ENCODE peak calls at places on chromosome 6, in five cellular contexts. S is A673, Q is MM.1S, N is thyroid gland, U is H9. W is an unnamed sample.

GRCh38 chr6:43809417-43810305 is 39.6 kb downstream of the VEGFA start:
- DNase-seq in N (no peak), U (no peak), Q (no peak), S (peak; percentile 26), W (no peak)

GRCh38 chr6:106486236-106486635 is 125.7 kb downstream of the CRYBG1 start:
- DNase-seq in Q (no peak), U (no peak), S (no peak), N (no peak), W (no peak)

GRCh38 chr6:113560908-113561307 is 296.2 kb upstream of the MARCKS start:
- DNase-seq in S (no peak), U (no peak), N (no peak), Q (no peak), W (no peak)

GRCh38 chr6:32825966-32826365 is 9.2 kb upstream of the HLA-DOB start:
- DNase-seq in Q (no peak), U (no peak), S (peak; percentile 40), N (no peak), W (no peak)

GRCh38 chr6:24033284-24033683 is 92.7 kb upstream of the NRSN1 start:
- DNase-seq in N (peak; percentile 7), Q (no peak), U (no peak), S (no peak), W (no peak)

GRCh38 chr6:167666571-167667203 is 160.0 kb upstream of the AFDN start:
- DNase-seq in N (no peak), U (no peak), Q (no peak), S (no peak), W (no peak)

GRCh38 chr6:41053056-41053455 is at the start of gene APOBEC2:
- DNase-seq in N (no peak), S (no peak), U (no peak), Q (no peak), W (no peak)

GRCh38 chr6:31972709-31973350 is 892 bp upstream of the DXO start:
- DNase-seq in N (no peak), U (no peak), S (no peak), Q (no peak), W (no peak)

GRCh38 chr6:5132741-5133140 is 47.6 kb downstream of the PPP1R3G start:
- DNase-seq in N (peak; percentile 54), S (peak; percentile 54), U (peak; percentile 75), Q (no peak), W (no peak)

GRCh38 chr6:33907227-33907626 is 103.4 kb upstream of the MLN start:
- DNase-seq in Q (no peak), U (no peak), N (no peak), S (no peak), W (no peak)

GRCh38 chr6:36927691-36928546 is 26.6 kb upstream of the PI16 start:
- DNase-seq in U (no peak), Q (no peak), S (no peak), N (no peak), W (no peak)

GRCh38 chr6:36925809-36926208 is 28.7 kb upstream of the PI16 start:
- DNase-seq in S (no peak), U (no peak), N (no peak), Q (no peak), W (no peak)

GRCh38 chr6:36928547-36928918 is 26.0 kb upstream of the PI16 start:
- DNase-seq in S (no peak), U (no peak), N (no peak), Q (no peak), W (no peak)

GRCh38 chr6:36927114-36927513 is 27.4 kb upstream of the PI16 start:
- DNase-seq in N (no peak), Q (no peak), U (no peak), S (no peak), W (no peak)

GRCh38 chr6:36926711-36927110 is 27.8 kb upstream of the PI16 start:
- DNase-seq in S (no peak), Q (no peak), U (no peak), N (no peak), W (no peak)
- H3K27ac ChIP-seq in S (no peak overlapping the region), Q (no peak overlapping the region), U (no peak overlapping the region), N (peak overlapping the region; percentile 65), W (no peak overlapping the region)

GRCh38 chr6:128504003-128504654 is 16.3 kb downstream of the PTPRK start:
- DNase-seq in U (no peak), Q (no peak), S (no peak), N (no peak), W (no peak)
- H3K27ac ChIP-seq in U (no peak overlapping the region), Q (no peak overlapping the region), S (no peak overlapping the region), N (no peak overlapping the region), W (no peak overlapping the region)

GRCh38 chr6:125421853-125422252 is 120.1 kb upstream of the HDDC2 start:
- DNase-seq in Q (no peak), S (no peak), N (peak; percentile 8), U (peak; percentile 87), W (peak; percentile 5)
- H3K27ac ChIP-seq in Q (no peak overlapping the region), S (no peak overlapping the region), N (no peak overlapping the region), U (peak overlapping the region; percentile 84), W (no peak overlapping the region)

GRCh38 chr6:30770164-30770563 is 25.8 kb upstream of the IER3 start:
- DNase-seq in S (no peak), U (no peak), Q (no peak), N (no peak), W (no peak)
- H3K27ac ChIP-seq in S (peak overlapping the region; percentile 52), U (no peak overlapping the region), Q (no peak overlapping the region), N (no peak overlapping the region), W (no peak overlapping the region)

GRCh38 chr6:128511518-128511917 is 8.9 kb downstream of the PTPRK start:
- DNase-seq in N (no peak), U (no peak), Q (no peak), S (peak; percentile 36), W (no peak)
- H3K27ac ChIP-seq in N (no peak overlapping the region), U (no peak overlapping the region), Q (no peak overlapping the region), S (no peak overlapping the region), W (peak overlapping the region; percentile 20)

GRCh38 chr6:13303668-13304017 is 24.7 kb downstream of the TBC1D7 start:
- DNase-seq in U (no peak), N (peak; percentile 49), Q (peak; percentile 81), S (peak; percentile 83), W (peak; percentile 5)

GRCh38 chr6:13304580-13305255 is 23.6 kb downstream of the TBC1D7 start:
- DNase-seq in N (no peak), U (no peak), S (peak; percentile 36), Q (peak; percentile 59), W (peak; percentile 53)

GRCh38 chr6:13302751-13303667 is 25.3 kb downstream of the TBC1D7 start:
- DNase-seq in N (no peak), S (peak; percentile 90), U (no peak), Q (peak; percentile 12), W (no peak)

GRCh38 chr6:13305256-13305650 is 23.1 kb downstream of the TBC1D7 start:
- DNase-seq in S (no peak), N (no peak), Q (no peak), U (no peak), W (no peak)

GRCh38 chr6:13304101-13304500 is 24.2 kb downstream of the TBC1D7 start:
- DNase-seq in Q (no peak), N (no peak), S (no peak), U (no peak), W (no peak)
- H3K27ac ChIP-seq in Q (peak overlapping the region; percentile 55), N (no peak overlapping the region), S (peak overlapping the region; percentile 76), U (no peak overlapping the region), W (no peak overlapping the region)

DNA sequence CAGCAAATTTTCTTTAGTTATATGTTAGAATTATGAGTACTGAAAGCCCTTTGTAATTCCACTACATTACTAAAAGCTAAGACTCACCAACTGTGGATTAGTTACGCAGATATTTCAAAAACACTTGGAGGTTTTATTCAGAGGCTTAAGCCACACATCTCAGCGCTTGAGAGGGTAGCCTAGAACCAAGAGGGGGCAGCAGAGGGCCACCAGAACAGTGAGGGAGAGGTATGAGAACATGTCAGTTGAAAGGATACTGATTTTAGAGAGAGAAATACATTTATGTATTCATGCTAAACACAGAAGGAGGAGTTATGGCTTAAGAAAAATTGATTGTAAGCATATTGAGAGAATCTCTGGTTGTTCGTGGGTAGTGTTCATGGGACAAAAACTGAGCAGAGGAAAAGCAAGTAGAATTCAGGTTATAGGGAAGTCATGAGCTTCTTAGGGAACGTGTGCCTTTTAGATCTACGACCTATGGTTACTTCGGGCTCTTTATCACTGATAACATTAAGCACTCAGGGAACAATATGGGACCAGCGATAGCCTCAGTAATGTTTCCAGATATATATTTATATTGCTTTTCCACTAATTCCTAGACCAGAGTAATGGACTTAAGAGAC is 20.4 kb upstream of the SERINC1 start:
- DNase-seq in Q (peak; percentile 71), S (peak; percentile 89), U (no peak), N (peak; percentile 73), W (peak; percentile 3)
- H3K27ac ChIP-seq in Q (no peak overlapping the region), S (no peak overlapping the region), U (no peak overlapping the region), N (no peak overlapping the region), W (no peak overlapping the region)